ENCODE peak calls at places on chromosomes 4 and X, in six cellular contexts. S is H9, Y is mesenchymal stem cell, F is H1, P is neuronal stem cell, A is trophoblast cell. N is an unnamed sample.

GRCh38 chr4:72893354-72894066 is 176.0 kb downstream of the COX18 start:
- DNase-seq in S (no peak), Y (no peak), F (no peak), P (no peak), A (no peak), N (no peak)

GRCh38 chr4:121535351-121535750 is 154.5 kb upstream of the QRFPR start:
- DNase-seq in S (no peak), Y (no peak), F (no peak), P (no peak), A (no peak), N (no peak)

GRCh38 chr4:74444891-74445642 is at the start of gene AREG:
- DNase-seq in S (peak; percentile 85), Y (peak; percentile 75), F (peak; percentile 44), P (peak; percentile 45), A (peak; percentile 60), N (peak; percentile 41)

GRCh38 chr4:7510066-7510465 is 75.3 kb upstream of the PSAPL1 start:
- DNase-seq in S (no peak), Y (no peak), F (no peak), P (no peak), A (no peak), N (no peak)

GRCh38 chr4:99052902-99053301 is 35.7 kb downstream of the ADH5 start:
- DNase-seq in S (no peak), Y (peak; percentile 36), F (no peak), P (no peak), A (no peak), N (peak; percentile 52)

GRCh38 chrX:50198348-50198747 is 2.5 kb downstream of the AKAP4 start:
- DNase-seq in S (no peak), Y (no peak), F (no peak), P (no peak), A (peak; percentile 5), N (no peak)

GRCh38 chr4:56086073-56086521 is 137.4 kb downstream of the CEP135 start:
- DNase-seq in S (peak; percentile 42), Y (peak; percentile 4), F (peak; percentile 19), P (no peak), A (peak; percentile 12), N (no peak)

GRCh38 chrX:12349201-12349600 is 210.9 kb downstream of the FRMPD4 start:
- DNase-seq in S (peak; percentile 31), Y (no peak), F (peak; percentile 1), P (no peak), A (no peak), N (no peak)

GRCh38 chr4:129355529-129355928 is 259.6 kb downstream of the C4orf33 start:
- DNase-seq in S (no peak), Y (no peak), F (no peak), P (no peak), A (peak; percentile 51), N (no peak)

GRCh38 chr4:62953752-62954151 is 1455.5 kb downstream of the TECRL start:
- DNase-seq in S (peak; percentile 28), Y (no peak), F (no peak), P (no peak), A (no peak), N (no peak)

GRCh38 chr4:124525524-124525923 is 187.0 kb downstream of the ANKRD50 start:
- DNase-seq in S (no peak), Y (no peak), F (no peak), P (no peak), A (no peak), N (no peak)

GRCh38 chr4:128572778-128573241 is 236.7 kb upstream of the JADE1 start:
- DNase-seq in S (no peak), Y (no peak), F (no peak), P (no peak), A (peak; percentile 84), N (no peak)

GRCh38 chr4:133808151-133808550 is 393.4 kb downstream of the PABPC4L start:
- DNase-seq in S (no peak), Y (peak; percentile 30), F (no peak), P (no peak), A (no peak), N (peak; percentile 78)

GRCh38 chr4:38034986-38035882 is 75.0 kb downstream of the PTTG2 start:
- DNase-seq in S (no peak), Y (peak; percentile 67), F (no peak), P (peak; percentile 40), A (peak; percentile 88), N (peak; percentile 70)

GRCh38 chr4:27789768-27790167 is 929.1 kb downstream of the STIM2 start:
- DNase-seq in S (no peak), Y (peak; percentile 6), F (no peak), P (no peak), A (peak; percentile 9), N (peak; percentile 5)

GRCh38 chrX:120235284-120235683 is 15.3 kb upstream of the ZBTB33 start:
- DNase-seq in S (no peak), Y (no peak), F (no peak), P (no peak), A (no peak), N (no peak)

GRCh38 chr4:103904126-103904525 is 184.3 kb upstream of the TACR3 start:
- DNase-seq in S (no peak), Y (no peak), F (no peak), P (no peak), A (no peak), N (no peak)

GRCh38 chrX:32673193-32673592 is 538.2 kb downstream of the DMD start:
- DNase-seq in S (no peak), Y (peak; percentile 0), F (no peak), P (no peak), A (no peak), N (peak; percentile 7)

GRCh38 chr4:54384563-54384962 is 155.5 kb downstream of the PDGFRA start:
- DNase-seq in S (no peak), Y (peak; percentile 33), F (no peak), P (no peak), A (peak; percentile 38), N (peak; percentile 39)

GRCh38 chr4:17366496-17366895 is 145.4 kb downstream of the QDPR start:
- DNase-seq in S (no peak), Y (no peak), F (no peak), P (no peak), A (no peak), N (no peak)

GRCh38 chr4:59818656-59819055 is 1381.5 kb upstream of the ADGRL3 start:
- DNase-seq in S (no peak), Y (no peak), F (no peak), P (no peak), A (peak; percentile 2), N (no peak)

GRCh38 chr4:101299021-101299420 is 48.3 kb downstream of the PPP3CA start:
- DNase-seq in S (no peak), Y (no peak), F (no peak), P (no peak), A (no peak), N (no peak)

DNA sequence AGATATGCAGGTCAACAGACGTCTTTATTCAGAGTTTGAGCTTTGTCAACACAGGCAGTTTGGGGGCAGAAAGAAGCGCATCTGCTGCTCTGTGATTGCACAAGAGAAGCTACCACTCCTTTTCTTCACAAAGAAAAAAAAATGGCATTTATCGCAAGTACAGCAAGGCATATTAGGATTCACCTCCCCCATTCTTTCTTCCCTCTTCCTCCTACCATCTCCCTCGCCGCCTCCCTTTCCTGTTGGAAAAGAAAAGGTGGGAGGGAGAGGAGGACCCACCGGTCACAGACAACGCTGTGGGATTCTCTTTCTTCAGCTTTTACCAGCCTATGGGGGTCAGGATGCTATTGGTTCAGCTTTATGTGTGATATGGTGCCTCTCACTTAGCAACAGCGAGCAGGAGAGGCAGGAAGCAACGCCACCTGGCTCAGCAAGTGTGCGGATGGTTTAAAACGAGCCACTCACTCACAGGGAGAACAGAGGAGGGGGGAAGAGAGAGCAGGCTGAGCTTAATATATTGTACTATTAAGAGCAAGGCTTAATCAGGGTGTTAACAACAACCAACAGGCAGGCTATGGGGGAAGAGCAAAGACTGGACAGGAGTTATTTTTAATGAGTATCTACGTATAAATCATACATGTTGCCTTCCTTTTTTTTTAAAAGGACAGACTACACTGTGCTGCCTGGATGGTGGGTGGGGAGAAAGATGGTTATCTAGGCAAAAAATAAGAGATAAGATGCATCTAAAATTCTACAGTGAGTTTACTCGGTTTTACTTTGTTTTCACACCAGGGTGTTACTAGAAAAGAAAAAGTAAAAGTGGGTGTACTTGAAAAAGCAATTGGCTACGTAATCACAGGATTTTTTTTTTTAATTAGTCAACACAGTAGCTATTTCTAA is 104.7 kb downstream of the MAML3 start:
- DNase-seq in S (peak; percentile 89), Y (peak; percentile 44), F (no peak), P (peak; percentile 57), A (peak; percentile 59), N (peak; percentile 57)
- H3K18ac ChIP-seq in S (peak overlapping the region; percentile 66), Y (peak overlapping the region; percentile 77), F (peak overlapping the region; percentile 66), P (peak overlapping the region; percentile 31), A (no peak overlapping the region), N (peak overlapping the region; percentile 53)

GRCh38 chr4:139665079-139665689 is 435 bp upstream of the MGST2 start:
- DNase-seq in S (no peak), Y (no peak), F (no peak), P (no peak), A (peak; percentile 31), N (no peak)

GRCh38 chr4:139665690-139666529 is at the start of gene MGST2:
- DNase-seq in S (peak; percentile 68), Y (peak; percentile 93), F (no peak), P (peak; percentile 64), A (peak; percentile 89), N (peak; percentile 79)

GRCh38 chr4:139660518-139661149 is 5.0 kb upstream of the MGST2 start:
- DNase-seq in S (no peak), Y (no peak), F (no peak), P (no peak), A (no peak), N (no peak)

GRCh38 chr4:139664442-139664841 is 1.2 kb upstream of the MGST2 start:
- DNase-seq in S (no peak), Y (no peak), F (no peak), P (no peak), A (no peak), N (no peak)

GRCh38 chr4:139663561-139664138 is 2.0 kb upstream of the MGST2 start:
- DNase-seq in S (no peak), Y (no peak), F (no peak), P (no peak), A (no peak), N (no peak)
- H3K18ac ChIP-seq in S (no peak overlapping the region), Y (no peak overlapping the region), F (no peak overlapping the region), P (no peak overlapping the region), A (no peak overlapping the region), N (no peak overlapping the region)

GRCh38 chr4:41216294-41217019 is 2.1 kb upstream of the APBB2 start:
- DNase-seq in S (peak; percentile 93), Y (peak; percentile 83), F (peak; percentile 62), P (peak; percentile 69), A (peak; percentile 75), N (peak; percentile 57)
- H3K18ac ChIP-seq in S (peak overlapping the region; percentile 95), Y (peak overlapping the region; percentile 91), F (peak overlapping the region; percentile 89), P (peak overlapping the region; percentile 98), A (peak overlapping the region; percentile 83), N (peak overlapping the region; percentile 96)

DNA sequence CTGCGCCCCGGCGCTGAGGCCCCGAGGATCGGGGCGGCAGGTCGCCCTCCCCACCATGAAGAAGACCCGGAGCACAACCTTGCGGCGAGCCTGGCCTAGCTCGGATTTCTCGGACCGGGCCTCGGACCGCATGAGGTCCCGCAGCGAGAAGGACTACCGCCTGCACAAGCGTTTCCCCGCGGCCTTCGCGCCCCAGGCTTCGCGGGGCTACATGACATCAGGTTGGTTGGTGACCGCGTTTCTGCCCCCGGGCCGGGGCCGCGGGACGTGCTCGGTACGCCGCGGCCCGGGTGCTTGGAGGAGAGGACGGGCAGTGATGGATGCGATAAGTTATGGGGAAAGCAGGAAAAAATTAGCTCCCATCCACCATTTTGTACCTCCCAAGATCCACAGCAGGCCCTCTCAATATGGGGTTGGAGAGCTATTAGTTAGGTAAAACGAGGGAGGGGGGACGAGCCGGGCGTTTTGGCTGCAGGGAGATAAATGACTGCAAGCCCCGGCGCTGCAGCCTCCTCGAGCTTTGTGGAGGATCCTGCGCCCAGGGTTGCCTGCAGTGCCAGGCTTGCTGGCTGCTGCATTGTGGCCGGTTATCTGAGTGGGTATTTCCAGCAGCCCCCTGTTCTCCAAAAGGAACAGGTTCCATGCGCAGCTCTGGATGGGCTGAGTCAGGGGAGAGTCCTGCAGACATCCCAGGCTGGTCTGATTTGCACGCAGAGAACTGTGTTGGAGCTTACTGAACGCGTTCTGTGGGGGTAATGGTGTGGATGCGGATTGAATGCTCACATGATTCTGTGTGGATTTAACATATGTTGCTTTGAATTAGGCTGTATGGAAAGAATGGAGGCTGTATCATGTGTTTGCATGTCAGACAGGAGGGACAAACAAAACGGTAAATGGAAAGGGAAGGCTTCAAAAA is 1.9 kb downstream of the STOX2 start:
- DNase-seq in S (peak; percentile 64), Y (peak; percentile 27), F (no peak), P (peak; percentile 48), A (peak; percentile 19), N (no peak)
- H3K18ac ChIP-seq in S (peak overlapping the region; percentile 63), Y (no peak overlapping the region), F (peak overlapping the region; percentile 64), P (peak overlapping the region; percentile 95), A (peak overlapping the region; percentile 97), N (peak overlapping the region; percentile 60)